ENCODE peak calls at places on chromosomes 7 and 10, in four cellular contexts. X, U, R and A are unnamed samples.

GRCh38 chr10:93837783-93838677 is 55.7 kb upstream of the SLC35G1 start:
- DNase-seq in R (no peak), U (no peak), X (no peak), A (no peak)

GRCh38 chr7:95581446-95581845 is 14.9 kb downstream of the PDK4 start:
- DNase-seq in X (no peak), R (no peak), U (no peak), A (no peak)

GRCh38 chr7:125059861-125060456 is 130.3 kb upstream of the POT1 start:
- DNase-seq in U (no peak), X (peak), R (no peak), A (no peak)

GRCh38 chr10:131436467-131436866 is 124.9 kb upstream of the TCERG1L start:
- DNase-seq in X (no peak), U (no peak), R (no peak), A (no peak)

GRCh38 chr10:101967713-101968112 is 88.3 kb downstream of the ARMH3 start:
- DNase-seq in X (no peak), U (no peak), R (no peak), A (no peak)

GRCh38 chr10:131536676-131537075 is 225.2 kb upstream of the TCERG1L start:
- DNase-seq in U (no peak), R (no peak), X (no peak), A (no peak)

GRCh38 chr7:1938788-1939433 is 268.8 kb downstream of the ELFN1 start:
- DNase-seq in U (no peak), R (no peak), X (no peak), A (no peak)

GRCh38 chr10:132269286-132270230 is 38.2 kb downstream of the STK32C start:
- DNase-seq in U (no peak), R (no peak), X (no peak), A (no peak)

GRCh38 chr10:62326134-62326533 is 48.0 kb upstream of the ZNF365 start:
- DNase-seq in R (no peak), X (no peak), U (no peak), A (no peak)

GRCh38 chr7:351256-351655 is 61.3 kb downstream of the FOXL3 start:
- DNase-seq in R (peak), X (no peak), U (no peak), A (no peak)

GRCh38 chr10:35606423-35606822 is 1.3 kb downstream of the GJD4 start:
- DNase-seq in U (no peak), X (no peak), R (no peak), A (no peak)

GRCh38 chr10:44197646-44198045 is 187.3 kb downstream of the CXCL12 start:
- DNase-seq in R (no peak), X (no peak), U (no peak), A (no peak)

GRCh38 chr10:77531441-77532001 is 106.1 kb downstream of the KCNMA1 start:
- DNase-seq in U (no peak), R (no peak), X (peak), A (peak)

GRCh38 chr10:128530301-128530700 is 404.1 kb upstream of the MKI67 start:
- DNase-seq in X (peak), R (no peak), U (no peak), A (no peak)

GRCh38 chr10:102780246-102780645 is 36.5 kb downstream of the WBP1L start:
- DNase-seq in U (no peak), X (no peak), R (no peak), A (no peak)

GRCh38 chr10:12531305-12531738 is 182.0 kb downstream of the CAMK1D start:
- DNase-seq in R (no peak), U (no peak), X (peak), A (no peak)

GRCh38 chr7:103851357-103851756 is 138.1 kb downstream of the RELN start:
- DNase-seq in U (no peak), R (no peak), X (no peak), A (no peak)

GRCh38 chr10:62183442-62183841 is 85.2 kb downstream of the RTKN2 start:
- DNase-seq in X (no peak), R (peak), U (no peak), A (no peak)

GRCh38 chr10:98892523-98892922 is 343.1 kb downstream of the HPSE2 start:
- DNase-seq in R (no peak), U (no peak), X (peak), A (no peak)

GRCh38 chr7:101410743-101411476 is 48.2 kb downstream of the COL26A1 start:
- DNase-seq in R (peak), X (no peak), U (no peak), A (no peak)

GRCh38 chr10:70661623-70662361 is 10.5 kb upstream of the ADAMTS14 start:
- DNase-seq in R (no peak), X (no peak), U (no peak), A (no peak)

GRCh38 chr7:127803626-127804025 is 151.6 kb downstream of the SND1 start:
- DNase-seq in X (no peak), R (no peak), U (no peak), A (no peak)

GRCh38 chr10:77301305-77301730 is 336.3 kb downstream of the KCNMA1 start:
- DNase-seq in U (no peak), R (no peak), X (peak), A (no peak)